ENCODE peak calls at places on chromosomes 12 and 14, in seven cellular contexts. I is mammary epithelial cell, E is left ventricle myocardium inferior, M is psoas muscle, D is IMR-90, K is Panc1, B is H9. P is an unnamed sample. For H3K9me3, the result is how much of the 10 kb centered on the place peaks cover.

GRCh38 chr14:65346895-65347294 is 65.6 kb upstream of the FUT8 start:
- DNase-seq in M (no peak), E (no peak), I (no peak), K (no peak), D (no peak), B (no peak), P (no peak)

GRCh38 chr12:125100551-125101434 is 35.6 kb downstream of the AACS start:
- DNase-seq in B (no peak), I (peak), M (no peak), E (no peak), K (no peak), D (no peak), P (no peak)

GRCh38 chr14:68682166-68683103 is 110.4 kb downstream of the ZFP36L1 start:
- DNase-seq in E (no peak), D (peak), M (no peak), K (no peak), B (no peak), I (peak), P (no peak)

GRCh38 chr14:67564236-67564635 is 31.1 kb downstream of the PLEKHH1 start:
- DNase-seq in K (no peak), I (no peak), E (no peak), D (no peak), M (no peak), B (no peak), P (no peak)

GRCh38 chr12:95623554-95624170 is 72.4 kb upstream of the USP44 start:
- DNase-seq in M (peak), K (no peak), I (peak), B (peak), E (peak), D (peak), P (peak)

GRCh38 chr14:32306549-32306948 is 22.5 kb upstream of the AKAP6 start:
- DNase-seq in M (no peak), E (no peak), K (no peak), I (no peak), B (no peak), D (no peak), P (no peak)

GRCh38 chr12:80670214-80670613 is 37.2 kb upstream of the MYF6 start:
- DNase-seq in B (no peak), D (no peak), E (no peak), M (no peak), K (no peak), I (no peak), P (no peak)

GRCh38 chr12:111599459-111600295 is 562 bp upstream of the ATXN2 start:
- DNase-seq in D (peak), B (peak), K (peak), M (peak), E (peak), I (peak), P (peak)

GRCh38 chr12:9673404-9674225 is 4.1 kb downstream of the CLEC2D start:
- DNase-seq in D (peak), E (peak), M (peak), I (peak), K (no peak), B (peak), P (peak)

GRCh38 chr12:124555168-124555928 is 12.1 kb downstream of the NCOR2 start:
- DNase-seq in I (no peak), E (no peak), D (no peak), B (no peak), K (no peak), M (no peak), P (no peak)

GRCh38 chr12:53626702-53627169 is 554 bp upstream of the ATF7 start:
- DNase-seq in D (no peak), I (no peak), M (no peak), E (no peak), B (no peak), K (no peak), P (no peak)

GRCh38 chr12:29533815-29534489 is 36.5 kb upstream of the OVCH1 start:
- DNase-seq in B (no peak), E (no peak), I (no peak), D (no peak), M (no peak), K (no peak), P (no peak)

GRCh38 chr14:92694807-92695206 is 53.6 kb downstream of the LGMN start:
- DNase-seq in B (no peak), M (no peak), I (no peak), D (no peak), E (no peak), K (no peak), P (no peak)

GRCh38 chr12:75909714-75910451 is 121.7 kb downstream of the PHLDA1 start:
- DNase-seq in D (no peak), K (no peak), B (no peak), I (no peak), M (no peak), E (no peak), P (peak)

GRCh38 chr12:26017484-26018211 is 59.2 kb downstream of the RASSF8 start:
- DNase-seq in D (peak), I (peak), M (peak), E (no peak), B (peak), K (peak), P (peak)

GRCh38 chr12:5220835-5221234 is 177.2 kb downstream of the KCNA5 start:
- DNase-seq in E (no peak), K (no peak), D (peak), I (peak), M (no peak), B (no peak), P (no peak)

GRCh38 chr14:66174453-66174891 is 311.7 kb upstream of the CCDC196 start:
- DNase-seq in M (no peak), D (no peak), B (no peak), E (no peak), I (no peak), K (no peak), P (no peak)

GRCh38 chr12:104596876-104597833 is 140.4 kb downstream of the CHST11 start:
- DNase-seq in E (no peak), B (no peak), D (no peak), K (no peak), I (no peak), M (no peak), P (no peak)

GRCh38 chr14:35406811-35407630 is 2.5 kb upstream of the NFKBIA start:
- DNase-seq in D (peak), K (no peak), M (no peak), B (no peak), I (peak), E (no peak), P (peak)

GRCh38 chr12:95815635-95816212 is 25.2 kb upstream of the NTN4 start:
- DNase-seq in I (peak), K (no peak), M (no peak), E (no peak), D (peak), B (no peak), P (no peak)

GRCh38 chr12:24363177-24363754 is 413.8 kb upstream of the SOX5 start:
- DNase-seq in M (no peak), K (no peak), B (no peak), E (peak), D (no peak), I (no peak), P (no peak)

GRCh38 chr14:95207475-95208253 is 50.3 kb upstream of the DICER1 start:
- DNase-seq in K (no peak), D (no peak), M (no peak), E (no peak), B (no peak), I (no peak), P (no peak)

GRCh38 chr14:60274448-60274847 is 25.4 kb downstream of the PPM1A start:
- DNase-seq in M (no peak), K (no peak), I (no peak), B (no peak), D (no peak), E (no peak), P (no peak)

GRCh38 chr14:87002831-87003230 is 990.2 kb downstream of the GALC start:
- DNase-seq in I (no peak), B (no peak), E (no peak), D (peak), M (no peak), K (no peak), P (no peak)

GRCh38 chr14:50920482-50921225 is 23.6 kb downstream of the PYGL start:
- DNase-seq in E (no peak), B (no peak), M (no peak), I (no peak), K (no peak), D (peak), P (no peak)

GRCh38 chr14:21894003-21894897 is 220.6 kb upstream of the OR4E1 start:
- DNase-seq in M (no peak), I (no peak), E (no peak), K (no peak), D (no peak), B (peak), P (no peak)

GRCh38 chr14:44565968-44566367 is 58.9 kb upstream of the FSCB start:
- DNase-seq in D (no peak), E (no peak), K (no peak), M (no peak), B (no peak), I (peak), P (no peak)

GRCh38 chr14:95489163-95489887 is 27.1 kb downstream of the SYNE3 start:
- DNase-seq in K (no peak), M (no peak), B (no peak), I (no peak), D (no peak), E (no peak), P (no peak)

GRCh38 chr12:86228656-86229055 is 27.5 kb downstream of the MGAT4C start:
- DNase-seq in E (no peak), D (no peak), M (no peak), B (no peak), I (no peak), K (no peak), P (no peak)

GRCh38 chr12:74747305-74747704 is 209.7 kb downstream of the ATXN7L3B start:
- DNase-seq in M (no peak), I (no peak), E (no peak), B (no peak), D (peak), K (no peak), P (no peak)
- TF ChIP-seq CTCF in M (peak), I (peak), E (no peak), B (peak), D (peak), K (peak), P (no peak)

GRCh38 chr12:34390171-34390841 is 368.0 kb downstream of the ALG10 start:
- DNase-seq in D (no peak), M (peak), B (no peak), I (no peak), K (no peak), E (no peak), P (no peak)

GRCh38 chr12:34392741-34393085 is 370.4 kb downstream of the ALG10 start:
- DNase-seq in B (peak), M (no peak), D (no peak), I (no peak), K (no peak), E (peak), P (no peak)

GRCh38 chr12:34389378-34390170 is 367.3 kb downstream of the ALG10 start:
- DNase-seq in B (no peak), D (no peak), M (peak), E (no peak), I (no peak), K (no peak), P (no peak)

GRCh38 chr12:34391771-34392581 is 369.7 kb downstream of the ALG10 start:
- DNase-seq in D (no peak), K (no peak), M (peak), E (peak), I (no peak), B (no peak), P (no peak)

DNA sequence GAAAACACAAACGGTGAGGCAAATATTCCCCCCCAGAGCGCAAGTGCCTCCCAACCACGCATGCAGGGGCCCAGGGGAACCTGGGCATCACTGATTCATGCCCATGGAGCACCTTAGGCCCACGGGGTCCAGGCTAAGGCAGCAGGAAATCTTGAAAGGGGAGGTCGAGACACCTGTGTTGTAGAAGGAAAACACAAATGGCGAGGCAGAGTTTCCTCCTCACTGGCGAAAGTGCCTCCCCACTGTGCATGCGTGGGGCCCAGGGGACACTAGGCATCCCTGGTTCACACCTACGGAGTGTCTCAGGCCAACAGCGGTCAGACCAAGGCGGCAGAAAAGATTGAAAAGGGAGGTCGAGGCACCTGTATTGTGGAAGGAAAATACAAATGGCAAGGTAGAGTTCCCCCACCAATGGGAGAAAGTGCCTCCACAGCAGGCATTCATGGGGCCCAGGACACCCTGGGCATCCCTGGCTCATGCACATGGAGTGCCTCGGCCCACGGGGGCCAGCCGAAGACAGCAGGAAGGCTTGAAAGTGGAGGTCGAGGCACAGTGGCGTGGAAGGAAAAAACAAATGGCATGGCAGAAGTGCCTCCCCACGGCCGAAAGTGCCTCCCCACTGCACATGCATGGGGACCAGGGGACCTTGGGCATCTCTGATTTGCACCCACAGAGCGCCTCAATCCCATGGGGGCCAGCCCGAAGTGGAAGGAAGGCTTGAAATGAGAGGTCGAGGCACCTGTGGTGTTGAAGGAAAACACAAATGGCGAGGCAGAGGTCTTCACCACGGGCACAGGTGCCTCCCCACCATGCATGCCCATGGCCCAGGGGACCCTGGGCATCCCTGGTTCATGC is 368.8 kb downstream of the ALG10 start:
- DNase-seq in E (peak), M (peak), B (no peak), I (no peak), D (no peak), K (no peak), P (no peak)
- H3K9me3 ChIP-seq in E (half or more), M (under half), B (half or more), I (half or more), D (half or more), K (under half), P (under half)

DNA sequence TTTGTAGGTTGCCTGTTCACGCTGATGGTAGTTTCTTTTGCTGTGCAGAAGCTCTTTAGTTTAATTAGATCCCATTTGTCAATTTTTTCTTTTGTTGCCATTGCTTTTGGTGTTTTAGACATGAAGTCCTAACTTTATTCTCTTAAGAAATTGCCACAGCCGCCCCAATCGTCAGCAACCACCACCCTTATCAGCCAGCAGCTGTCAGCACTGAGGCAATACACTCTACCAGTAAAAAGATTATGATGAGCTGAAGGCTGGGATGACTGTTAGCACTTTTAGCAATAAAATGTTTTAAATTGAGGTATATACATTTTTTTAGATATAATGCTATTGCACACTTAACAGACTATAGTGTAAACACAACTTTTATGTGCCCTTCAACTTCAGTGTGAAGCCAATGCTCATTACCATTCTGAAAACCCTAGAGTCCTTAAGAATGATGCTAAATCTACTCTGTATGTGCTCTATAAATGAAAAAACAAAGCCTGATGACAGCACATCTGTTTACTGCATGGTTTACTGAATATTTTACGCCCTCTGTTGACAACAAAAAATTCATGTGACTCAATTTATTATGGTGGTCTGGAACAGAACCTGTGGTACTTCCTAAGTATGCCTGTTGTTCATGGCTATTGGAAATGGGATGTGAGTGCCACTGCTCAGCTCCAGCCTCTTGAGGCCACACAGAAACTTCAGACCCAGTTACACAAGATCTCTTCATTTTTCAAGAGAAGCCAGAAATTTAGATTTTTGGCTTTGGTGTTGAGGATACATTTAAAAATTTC is 197.4 kb downstream of the DUSP6 start:
- DNase-seq in K (no peak), M (no peak), I (no peak), D (peak), B (no peak), E (no peak), P (no peak)
- TF ChIP-seq CTCF in K (peak), M (no peak), I (peak), D (no peak), B (peak), E (peak), P (no peak)

DNA sequence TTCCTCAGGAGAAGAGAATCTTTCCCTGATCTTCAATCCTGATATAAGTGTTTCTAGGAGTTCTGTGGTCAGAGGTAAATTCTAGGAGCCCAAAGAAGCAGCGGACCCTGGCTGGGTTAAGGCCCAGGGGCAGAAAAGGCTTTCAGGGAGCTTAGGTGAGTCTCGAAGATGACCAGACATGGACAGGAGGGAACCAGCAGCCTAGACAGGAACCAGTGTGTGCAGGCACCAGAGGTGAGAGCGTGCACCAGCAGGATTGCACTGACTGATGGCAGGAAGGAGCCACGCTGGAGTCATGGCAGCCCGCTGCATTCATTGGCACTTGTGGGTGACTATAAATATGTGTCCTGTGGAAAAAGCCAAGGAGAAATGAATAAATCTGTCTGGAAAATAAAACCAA is 489.9 kb downstream of the BCL11B start:
- DNase-seq in E (no peak), I (no peak), D (no peak), B (no peak), K (no peak), M (no peak), P (no peak)
- H3K9me3 ChIP-seq in E (under half), I (under half), D (under half), B (under half), K (under half), M (under half), P (under half)

DNA sequence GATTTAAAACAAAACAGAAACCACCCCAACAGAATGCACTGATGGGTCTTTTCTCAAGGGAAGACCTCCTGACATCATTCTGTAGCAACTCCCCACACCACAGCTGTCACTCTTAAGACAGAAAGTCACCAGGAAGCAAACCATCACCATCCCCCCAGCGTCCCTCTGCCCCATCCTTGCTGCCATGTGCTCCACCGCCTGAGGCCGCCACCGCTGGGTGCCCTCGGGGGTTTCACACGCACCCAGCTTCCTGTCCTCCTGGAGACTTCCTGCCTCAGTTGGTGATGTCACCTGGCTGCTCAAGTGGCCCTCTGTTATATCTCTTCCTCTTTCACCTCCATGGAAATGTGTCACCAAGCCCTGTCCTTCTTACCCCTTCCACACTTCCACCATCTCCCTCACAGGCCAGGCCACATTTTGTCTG is 71.4 kb upstream of the GPR68 start:
- DNase-seq in K (no peak), E (no peak), D (no peak), I (no peak), M (no peak), B (no peak), P (no peak)
- TF ChIP-seq CTCF in K (no peak), E (no peak), D (no peak), I (no peak), M (no peak), B (no peak), P (no peak)

P was measured in body of pancreas.